ENCODE peak calls at places on chromosomes 2 and 18, in eight cellular contexts. J is stimulated activated CD8-positive, alpha-beta memory T cell treated with anti-CD3 and anti-CD28 coated beads, Interleukin-12 subunit alpha, Interleukin-12 subunit beta, amount 100 ng/mL, for 1 hour; T is endodermal cell; Q is GM12878; X is NCI-H460; N is EL; I is NCI-H2081 treated with DMSO at 0.1 percent for 48 hours; E is K562. A is an unnamed sample.

GRCh38 chr2:238287702-238288649 is at the start of gene PER2:
- DNase-seq in J (no peak), T (peak), Q (no peak), X (no peak), N (peak), I (no peak), E (peak), A (peak)

GRCh38 chr18:48529796-48530195 is 9.0 kb upstream of the CTIF start:
- DNase-seq in J (no peak), T (peak), Q (no peak), X (no peak), N (peak), I (no peak), E (no peak), A (no peak)

GRCh38 chr2:19728120-19728519 is 173.7 kb downstream of the TTC32 start:
- DNase-seq in J (no peak), T (no peak), Q (no peak), X (no peak), N (no peak), I (no peak), E (no peak), A (no peak)

GRCh38 chr2:197107291-197108269 is 181.1 kb upstream of the PGAP1 start:
- DNase-seq in J (no peak), T (no peak), Q (no peak), X (peak), N (peak), I (no peak), E (no peak), A (no peak)

GRCh38 chr18:48832961-48833700 is 117.6 kb downstream of the SMAD7 start:
- DNase-seq in J (no peak), T (peak), Q (no peak), X (no peak), N (peak), I (no peak), E (no peak), A (peak)

GRCh38 chr2:97699765-97700444 is 13.5 kb upstream of the ZAP70 start:
- DNase-seq in J (peak), T (peak), Q (no peak), X (peak), N (peak), I (peak), E (peak), A (no peak)

GRCh38 chr2:95669441-95669994 is 77.7 kb downstream of the TRIM43 start:
- DNase-seq in J (no peak), T (no peak), Q (no peak), X (no peak), N (no peak), I (no peak), E (no peak), A (no peak)

GRCh38 chr18:61901334-61901986 is 8.7 kb upstream of the RNF152 start:
- DNase-seq in J (peak), T (peak), Q (peak), X (peak), N (peak), I (no peak), E (peak), A (no peak)

GRCh38 chr2:197205590-197206215 is 104.9 kb downstream of the ANKRD44 start:
- DNase-seq in J (peak), T (no peak), Q (peak), X (no peak), N (no peak), I (no peak), E (no peak), A (no peak)

GRCh38 chr2:204325468-204325867 is 219.8 kb upstream of the PARD3B start:
- DNase-seq in J (peak), T (peak), Q (no peak), X (peak), N (peak), I (peak), E (peak), A (peak)

GRCh38 chr18:59570101-59570875 is 126.9 kb downstream of the CCBE1 start:
- DNase-seq in J (no peak), T (no peak), Q (no peak), X (no peak), N (peak), I (no peak), E (no peak), A (no peak)

GRCh38 chr2:99841749-99842148 is 300.6 kb downstream of the AFF3 start:
- DNase-seq in J (no peak), T (no peak), Q (no peak), X (no peak), N (peak), I (no peak), E (no peak), A (no peak)

GRCh38 chr2:50872543-50872942 is 159.4 kb downstream of the NRXN1 start:
- DNase-seq in J (no peak), T (peak), Q (no peak), X (no peak), N (no peak), I (no peak), E (no peak), A (no peak)

GRCh38 chr2:60884795-60885194 is 3.4 kb downstream of the REL start:
- DNase-seq in J (no peak), T (no peak), Q (no peak), X (no peak), N (peak), I (no peak), E (no peak), A (no peak)

GRCh38 chr18:38497281-38497680 is 931.7 kb upstream of the CELF4 start:
- DNase-seq in J (no peak), T (no peak), Q (no peak), X (no peak), N (no peak), I (no peak), E (no peak), A (no peak)

GRCh38 chr2:14673351-14673875 is 40.9 kb downstream of the LRATD1 start:
- DNase-seq in J (no peak), T (no peak), Q (no peak), X (no peak), N (no peak), I (no peak), E (no peak), A (no peak)